ENCODE peak calls at places on chromosomes 16 and 17, in five cellular contexts. One of them, this sample, is unnamed.

GRCh38 chr17:51778842-51779241 is 379.7 kb downstream of the CA10 start:
- DNase-seq in nucleus accumbens: no peak
- DNase-seq in Caco-2: no peak
- DNase-seq in activated CD4-positive, alpha-beta T cell treated with anti-CD3 and anti-CD28 coated beads, Interleukin-2, amount 50 U/mL, for 1 hour: no peak
- DNase-seq in HFFc6: no peak
- DNase-seq in this sample: no peak

GRCh38 chr17:32940706-32941390 is 12.9 kb downstream of the TMEM98 start:
- DNase-seq in Caco-2: no peak
- DNase-seq in HFFc6: no peak
- DNase-seq in activated CD4-positive, alpha-beta T cell treated with anti-CD3 and anti-CD28 coated beads, Interleukin-2, amount 50 U/mL, for 1 hour: no peak
- DNase-seq in nucleus accumbens: no peak
- DNase-seq in this sample: no peak

GRCh38 chr17:18234853-18235380 is 9.5 kb downstream of the LLGL1 start:
- DNase-seq in activated CD4-positive, alpha-beta T cell treated with anti-CD3 and anti-CD28 coated beads, Interleukin-2, amount 50 U/mL, for 1 hour: no peak
- DNase-seq in HFFc6: no peak
- DNase-seq in nucleus accumbens: no peak
- DNase-seq in Caco-2: no peak
- DNase-seq in this sample: no peak

GRCh38 chr17:73604046-73604445 is 40.2 kb downstream of the SDK2 start:
- DNase-seq in HFFc6: no peak
- DNase-seq in nucleus accumbens: no peak
- DNase-seq in Caco-2: no peak
- DNase-seq in activated CD4-positive, alpha-beta T cell treated with anti-CD3 and anti-CD28 coated beads, Interleukin-2, amount 50 U/mL, for 1 hour: no peak
- DNase-seq in this sample: no peak

GRCh38 chr16:79264237-79265104 is 336.1 kb downstream of the MAF start:
- DNase-seq in Caco-2: no peak
- DNase-seq in nucleus accumbens: no peak
- DNase-seq in HFFc6: no peak
- DNase-seq in activated CD4-positive, alpha-beta T cell treated with anti-CD3 and anti-CD28 coated beads, Interleukin-2, amount 50 U/mL, for 1 hour: no peak
- DNase-seq in this sample: no peak

GRCh38 chr16:81599034-81599744 is 154.6 kb downstream of the CMIP start:
- DNase-seq in nucleus accumbens: no peak
- DNase-seq in activated CD4-positive, alpha-beta T cell treated with anti-CD3 and anti-CD28 coated beads, Interleukin-2, amount 50 U/mL, for 1 hour: no peak
- DNase-seq in HFFc6: no peak
- DNase-seq in Caco-2: no peak
- DNase-seq in this sample: peak

GRCh38 chr17:49076575-49077384 is 55.8 kb upstream of the B4GALNT2 start:
- DNase-seq in Caco-2: no peak
- DNase-seq in activated CD4-positive, alpha-beta T cell treated with anti-CD3 and anti-CD28 coated beads, Interleukin-2, amount 50 U/mL, for 1 hour: no peak
- DNase-seq in nucleus accumbens: no peak
- DNase-seq in HFFc6: peak
- DNase-seq in this sample: no peak

GRCh38 chr17:38428643-38429371 is 543 bp downstream of the ARHGAP23 start:
- DNase-seq in Caco-2: no peak
- DNase-seq in nucleus accumbens: peak
- DNase-seq in HFFc6: peak
- DNase-seq in activated CD4-positive, alpha-beta T cell treated with anti-CD3 and anti-CD28 coated beads, Interleukin-2, amount 50 U/mL, for 1 hour: no peak
- DNase-seq in this sample: peak

GRCh38 chr17:2542456-2542855 is 30.8 kb upstream of the METTL16 start:
- DNase-seq in nucleus accumbens: no peak
- DNase-seq in HFFc6: no peak
- DNase-seq in Caco-2: no peak
- DNase-seq in activated CD4-positive, alpha-beta T cell treated with anti-CD3 and anti-CD28 coated beads, Interleukin-2, amount 50 U/mL, for 1 hour: no peak
- DNase-seq in this sample: no peak

GRCh38 chr17:18959071-18959844 is 7.3 kb downstream of the SLC5A10 start:
- DNase-seq in nucleus accumbens: no peak
- DNase-seq in HFFc6: no peak
- DNase-seq in Caco-2: no peak
- DNase-seq in activated CD4-positive, alpha-beta T cell treated with anti-CD3 and anti-CD28 coated beads, Interleukin-2, amount 50 U/mL, for 1 hour: no peak
- DNase-seq in this sample: peak

GRCh38 chr17:4607773-4608187 is 23.5 kb downstream of the SMTNL2 start:
- DNase-seq in activated CD4-positive, alpha-beta T cell treated with anti-CD3 and anti-CD28 coated beads, Interleukin-2, amount 50 U/mL, for 1 hour: no peak
- DNase-seq in nucleus accumbens: peak
- DNase-seq in HFFc6: peak
- DNase-seq in Caco-2: no peak
- DNase-seq in this sample: peak

GRCh38 chr17:50630524-50631194 is 4.0 kb upstream of the ABCC3 start:
- DNase-seq in HFFc6: no peak
- DNase-seq in nucleus accumbens: no peak
- DNase-seq in Caco-2: peak
- DNase-seq in activated CD4-positive, alpha-beta T cell treated with anti-CD3 and anti-CD28 coated beads, Interleukin-2, amount 50 U/mL, for 1 hour: peak
- DNase-seq in this sample: peak

GRCh38 chr17:32197987-32198386 is 55.7 kb downstream of the RHOT1 start:
- DNase-seq in Caco-2: no peak
- DNase-seq in activated CD4-positive, alpha-beta T cell treated with anti-CD3 and anti-CD28 coated beads, Interleukin-2, amount 50 U/mL, for 1 hour: no peak
- DNase-seq in HFFc6: no peak
- DNase-seq in nucleus accumbens: no peak
- DNase-seq in this sample: no peak

GRCh38 chr17:9886141-9886930 is 18.7 kb downstream of the RCVRN start:
- DNase-seq in Caco-2: no peak
- DNase-seq in activated CD4-positive, alpha-beta T cell treated with anti-CD3 and anti-CD28 coated beads, Interleukin-2, amount 50 U/mL, for 1 hour: no peak
- DNase-seq in HFFc6: no peak
- DNase-seq in nucleus accumbens: no peak
- DNase-seq in this sample: no peak

GRCh38 chr17:59607817-59608403 is 11.8 kb upstream of the CLTC start:
- DNase-seq in nucleus accumbens: no peak
- DNase-seq in HFFc6: no peak
- DNase-seq in activated CD4-positive, alpha-beta T cell treated with anti-CD3 and anti-CD28 coated beads, Interleukin-2, amount 50 U/mL, for 1 hour: peak
- DNase-seq in Caco-2: peak
- DNase-seq in this sample: no peak

GRCh38 chr17:45236002-45236606 is 14.4 kb downstream of the FMNL1 start:
- DNase-seq in nucleus accumbens: no peak
- DNase-seq in activated CD4-positive, alpha-beta T cell treated with anti-CD3 and anti-CD28 coated beads, Interleukin-2, amount 50 U/mL, for 1 hour: no peak
- DNase-seq in HFFc6: no peak
- DNase-seq in Caco-2: no peak
- DNase-seq in this sample: no peak

GRCh38 chr17:49952209-49952911 is 16.6 kb upstream of the DLX4 start:
- DNase-seq in HFFc6: peak
- DNase-seq in Caco-2: peak
- DNase-seq in nucleus accumbens: peak
- DNase-seq in activated CD4-positive, alpha-beta T cell treated with anti-CD3 and anti-CD28 coated beads, Interleukin-2, amount 50 U/mL, for 1 hour: peak
- DNase-seq in this sample: peak